ENCODE peak calls at places on chromosome 22, in five cellular contexts. One of them, this sample, is unnamed.

GRCh38 chr22:36762687-36763260 is 13.1 kb downstream of the IFT27 start:
- DNase-seq in stimulated activated CD8-positive, alpha-beta memory T cell treated with anti-CD3 and anti-CD28 coated beads, Interleukin-2, amount 100 ng/mL, for 1 hour: no peak
- DNase-seq in T-helper 17 cell: no peak
- DNase-seq in NCI-H460: no peak
- DNase-seq in HCEC 1CT: no peak
- DNase-seq in this sample: no peak

GRCh38 chr22:47794851-47795250 is 1032.4 kb downstream of the TBC1D22A start:
- DNase-seq in stimulated activated CD8-positive, alpha-beta memory T cell treated with anti-CD3 and anti-CD28 coated beads, Interleukin-2, amount 100 ng/mL, for 1 hour: no peak
- DNase-seq in T-helper 17 cell: no peak
- DNase-seq in NCI-H460: no peak
- DNase-seq in HCEC 1CT: no peak
- DNase-seq in this sample: no peak

GRCh38 chr22:30833328-30833727 is 135.2 kb downstream of the MORC2 start:
- DNase-seq in stimulated activated CD8-positive, alpha-beta memory T cell treated with anti-CD3 and anti-CD28 coated beads, Interleukin-2, amount 100 ng/mL, for 1 hour: no peak
- DNase-seq in T-helper 17 cell: no peak
- DNase-seq in NCI-H460: no peak
- DNase-seq in HCEC 1CT: no peak
- DNase-seq in this sample: no peak

GRCh38 chr22:29251981-29252978 is 15.5 kb downstream of the RHBDD3 start:
- DNase-seq in stimulated activated CD8-positive, alpha-beta memory T cell treated with anti-CD3 and anti-CD28 coated beads, Interleukin-2, amount 100 ng/mL, for 1 hour: no peak
- DNase-seq in T-helper 17 cell: no peak
- DNase-seq in NCI-H460: no peak
- DNase-seq in HCEC 1CT: no peak
- DNase-seq in this sample: no peak

GRCh38 chr22:36963302-36963701 is 49.9 kb downstream of the CSF2RB start:
- DNase-seq in stimulated activated CD8-positive, alpha-beta memory T cell treated with anti-CD3 and anti-CD28 coated beads, Interleukin-2, amount 100 ng/mL, for 1 hour: no peak
- DNase-seq in T-helper 17 cell: no peak
- DNase-seq in NCI-H460: no peak
- DNase-seq in HCEC 1CT: no peak
- DNase-seq in this sample: no peak

GRCh38 chr22:44111562-44112155 is 69.1 kb upstream of the PARVG start:
- DNase-seq in stimulated activated CD8-positive, alpha-beta memory T cell treated with anti-CD3 and anti-CD28 coated beads, Interleukin-2, amount 100 ng/mL, for 1 hour: no peak
- DNase-seq in T-helper 17 cell: no peak
- DNase-seq in NCI-H460: no peak
- DNase-seq in HCEC 1CT: no peak
- DNase-seq in this sample: no peak

GRCh38 chr22:35313311-35314121 is 13.8 kb downstream of the TOM1 start:
- DNase-seq in stimulated activated CD8-positive, alpha-beta memory T cell treated with anti-CD3 and anti-CD28 coated beads, Interleukin-2, amount 100 ng/mL, for 1 hour: no peak
- DNase-seq in T-helper 17 cell: no peak
- DNase-seq in NCI-H460: no peak
- DNase-seq in HCEC 1CT: peak
- DNase-seq in this sample: no peak

GRCh38 chr22:24938741-24939341 is 7.7 kb downstream of the LHFPL7 start:
- DNase-seq in stimulated activated CD8-positive, alpha-beta memory T cell treated with anti-CD3 and anti-CD28 coated beads, Interleukin-2, amount 100 ng/mL, for 1 hour: no peak
- DNase-seq in T-helper 17 cell: no peak
- DNase-seq in NCI-H460: peak
- DNase-seq in HCEC 1CT: peak
- DNase-seq in this sample: no peak

GRCh38 chr22:35777335-35777975 is 59.8 kb downstream of the APOL5 start:
- DNase-seq in stimulated activated CD8-positive, alpha-beta memory T cell treated with anti-CD3 and anti-CD28 coated beads, Interleukin-2, amount 100 ng/mL, for 1 hour: no peak
- DNase-seq in T-helper 17 cell: no peak
- DNase-seq in NCI-H460: no peak
- DNase-seq in HCEC 1CT: peak
- DNase-seq in this sample: no peak

GRCh38 chr22:36379593-36380361 is 8.0 kb downstream of the MYH9 start:
- DNase-seq in stimulated activated CD8-positive, alpha-beta memory T cell treated with anti-CD3 and anti-CD28 coated beads, Interleukin-2, amount 100 ng/mL, for 1 hour: no peak
- DNase-seq in T-helper 17 cell: peak
- DNase-seq in NCI-H460: no peak
- DNase-seq in HCEC 1CT: peak
- DNase-seq in this sample: no peak

GRCh38 chr22:44685384-44686056 is 16.5 kb upstream of the PRR5 start:
- DNase-seq in stimulated activated CD8-positive, alpha-beta memory T cell treated with anti-CD3 and anti-CD28 coated beads, Interleukin-2, amount 100 ng/mL, for 1 hour: peak
- DNase-seq in T-helper 17 cell: peak
- DNase-seq in NCI-H460: peak
- DNase-seq in HCEC 1CT: peak
- DNase-seq in this sample: no peak

GRCh38 chr22:22930571-22931556 is 43.2 kb downstream of the IGLL5 start:
- DNase-seq in stimulated activated CD8-positive, alpha-beta memory T cell treated with anti-CD3 and anti-CD28 coated beads, Interleukin-2, amount 100 ng/mL, for 1 hour: no peak
- DNase-seq in T-helper 17 cell: no peak
- DNase-seq in NCI-H460: no peak
- DNase-seq in HCEC 1CT: no peak
- DNase-seq in this sample: no peak

GRCh38 chr22:25334091-25334490 is 114.7 kb downstream of the CRYBB2 start:
- DNase-seq in stimulated activated CD8-positive, alpha-beta memory T cell treated with anti-CD3 and anti-CD28 coated beads, Interleukin-2, amount 100 ng/mL, for 1 hour: peak
- DNase-seq in T-helper 17 cell: no peak
- DNase-seq in NCI-H460: peak
- DNase-seq in HCEC 1CT: no peak
- DNase-seq in this sample: peak

GRCh38 chr22:29700206-29700948 is 19.4 kb upstream of the CABP7 start:
- DNase-seq in stimulated activated CD8-positive, alpha-beta memory T cell treated with anti-CD3 and anti-CD28 coated beads, Interleukin-2, amount 100 ng/mL, for 1 hour: no peak
- DNase-seq in T-helper 17 cell: no peak
- DNase-seq in NCI-H460: no peak
- DNase-seq in HCEC 1CT: no peak
- DNase-seq in this sample: no peak

GRCh38 chr22:41222846-41223507 is 17.8 kb downstream of the CHADL start:
- DNase-seq in stimulated activated CD8-positive, alpha-beta memory T cell treated with anti-CD3 and anti-CD28 coated beads, Interleukin-2, amount 100 ng/mL, for 1 hour: no peak
- DNase-seq in T-helper 17 cell: no peak
- DNase-seq in NCI-H460: no peak
- DNase-seq in HCEC 1CT: no peak
- DNase-seq in this sample: no peak

GRCh38 chr22:46036558-46037408 is 59.8 kb upstream of the WNT7B start:
- DNase-seq in stimulated activated CD8-positive, alpha-beta memory T cell treated with anti-CD3 and anti-CD28 coated beads, Interleukin-2, amount 100 ng/mL, for 1 hour: peak
- DNase-seq in T-helper 17 cell: no peak
- DNase-seq in NCI-H460: no peak
- DNase-seq in HCEC 1CT: peak
- DNase-seq in this sample: no peak

GRCh38 chr22:22348127-22348814 is 103.7 kb downstream of the VPREB1 start:
- DNase-seq in stimulated activated CD8-positive, alpha-beta memory T cell treated with anti-CD3 and anti-CD28 coated beads, Interleukin-2, amount 100 ng/mL, for 1 hour: no peak
- DNase-seq in T-helper 17 cell: no peak
- DNase-seq in NCI-H460: no peak
- DNase-seq in HCEC 1CT: no peak
- DNase-seq in this sample: no peak

GRCh38 chr22:28769394-28770085 is 3.0 kb upstream of the CCDC117 start:
- DNase-seq in stimulated activated CD8-positive, alpha-beta memory T cell treated with anti-CD3 and anti-CD28 coated beads, Interleukin-2, amount 100 ng/mL, for 1 hour: no peak
- DNase-seq in T-helper 17 cell: no peak
- DNase-seq in NCI-H460: no peak
- DNase-seq in HCEC 1CT: no peak
- DNase-seq in this sample: no peak

GRCh38 chr22:27832606-27833005 is 31.1 kb upstream of the MN1 start:
- DNase-seq in stimulated activated CD8-positive, alpha-beta memory T cell treated with anti-CD3 and anti-CD28 coated beads, Interleukin-2, amount 100 ng/mL, for 1 hour: no peak
- DNase-seq in T-helper 17 cell: no peak
- DNase-seq in NCI-H460: no peak
- DNase-seq in HCEC 1CT: no peak
- DNase-seq in this sample: no peak

GRCh38 chr22:49014227-49015201 is 813.2 kb downstream of the BRD1 start:
- DNase-seq in stimulated activated CD8-positive, alpha-beta memory T cell treated with anti-CD3 and anti-CD28 coated beads, Interleukin-2, amount 100 ng/mL, for 1 hour: no peak
- DNase-seq in T-helper 17 cell: no peak
- DNase-seq in NCI-H460: no peak
- DNase-seq in HCEC 1CT: no peak
- DNase-seq in this sample: no peak

GRCh38 chr22:36922097-36922608 is 8.7 kb downstream of the CSF2RB start:
- DNase-seq in stimulated activated CD8-positive, alpha-beta memory T cell treated with anti-CD3 and anti-CD28 coated beads, Interleukin-2, amount 100 ng/mL, for 1 hour: no peak
- DNase-seq in T-helper 17 cell: no peak
- DNase-seq in NCI-H460: no peak
- DNase-seq in HCEC 1CT: no peak
- DNase-seq in this sample: no peak

GRCh38 chr22:36425977-36426523 is 38.3 kb upstream of the MYH9 start:
- DNase-seq in stimulated activated CD8-positive, alpha-beta memory T cell treated with anti-CD3 and anti-CD28 coated beads, Interleukin-2, amount 100 ng/mL, for 1 hour: no peak
- DNase-seq in T-helper 17 cell: no peak
- DNase-seq in NCI-H460: no peak
- DNase-seq in HCEC 1CT: peak
- DNase-seq in this sample: no peak

GRCh38 chr22:27842236-27842993 is 40.9 kb upstream of the MN1 start:
- DNase-seq in stimulated activated CD8-positive, alpha-beta memory T cell treated with anti-CD3 and anti-CD28 coated beads, Interleukin-2, amount 100 ng/mL, for 1 hour: no peak
- DNase-seq in T-helper 17 cell: no peak
- DNase-seq in NCI-H460: no peak
- DNase-seq in HCEC 1CT: no peak
- DNase-seq in this sample: no peak

GRCh38 chr22:43707650-43708049 is 104.5 kb downstream of the EFCAB6 start:
- DNase-seq in stimulated activated CD8-positive, alpha-beta memory T cell treated with anti-CD3 and anti-CD28 coated beads, Interleukin-2, amount 100 ng/mL, for 1 hour: no peak
- DNase-seq in T-helper 17 cell: no peak
- DNase-seq in NCI-H460: no peak
- DNase-seq in HCEC 1CT: no peak
- DNase-seq in this sample: no peak

GRCh38 chr22:45504703-45505341 is 2.1 kb downstream of the FBLN1 start:
- DNase-seq in stimulated activated CD8-positive, alpha-beta memory T cell treated with anti-CD3 and anti-CD28 coated beads, Interleukin-2, amount 100 ng/mL, for 1 hour: no peak
- DNase-seq in T-helper 17 cell: no peak
- DNase-seq in NCI-H460: no peak
- DNase-seq in HCEC 1CT: peak
- DNase-seq in this sample: no peak

GRCh38 chr22:42376721-42377177 is 55.5 kb downstream of the NFAM1 start:
- DNase-seq in stimulated activated CD8-positive, alpha-beta memory T cell treated with anti-CD3 and anti-CD28 coated beads, Interleukin-2, amount 100 ng/mL, for 1 hour: no peak
- DNase-seq in T-helper 17 cell: no peak
- DNase-seq in NCI-H460: no peak
- DNase-seq in HCEC 1CT: no peak
- DNase-seq in this sample: no peak

GRCh38 chr22:47379037-47379436 is 616.6 kb downstream of the TBC1D22A start:
- DNase-seq in stimulated activated CD8-positive, alpha-beta memory T cell treated with anti-CD3 and anti-CD28 coated beads, Interleukin-2, amount 100 ng/mL, for 1 hour: no peak
- DNase-seq in T-helper 17 cell: no peak
- DNase-seq in NCI-H460: no peak
- DNase-seq in HCEC 1CT: no peak
- DNase-seq in this sample: no peak

This sample was measured in iPS DF 6.9.